ENCODE peak calls at places on chromosomes 1 and 21, in five cellular contexts. W, L, U, T and G are unnamed samples.

GRCh38 chr1:173863224-173864151 is 4.3 kb downstream of the GAS5 start:
- DNase-seq in L (no peak), W (no peak), T (no peak), U (no peak), G (no peak)

GRCh38 chr1:219155140-219155539 is 18.5 kb upstream of the LYPLAL1 start:
- DNase-seq in U (no peak), T (no peak), L (no peak), W (no peak), G (no peak)

GRCh38 chr21:38810034-38810825 is 4.5 kb downstream of the ETS2 start:
- DNase-seq in W (no peak), U (no peak), T (no peak), L (no peak), G (no peak)

GRCh38 chr1:175132456-175132855 is 60.1 kb downstream of the KIAA0040 start:
- DNase-seq in T (no peak), W (no peak), L (no peak), U (no peak), G (no peak)

GRCh38 chr1:88302843-88303486 is 381.1 kb upstream of the PKN2 start:
- DNase-seq in U (no peak), L (no peak), T (no peak), W (no peak), G (no peak)

GRCh38 chr1:5904551-5904950 is 87.7 kb downstream of the NPHP4 start:
- DNase-seq in U (no peak), T (no peak), W (no peak), L (peak), G (no peak)

GRCh38 chr1:218101409-218101808 is 183.7 kb upstream of the RRP15 start:
- DNase-seq in W (no peak), U (no peak), T (no peak), L (no peak), G (no peak)

GRCh38 chr1:53733975-53734649 is 4.9 kb downstream of the GLIS1 start:
- DNase-seq in W (no peak), L (no peak), T (no peak), U (no peak), G (no peak)

GRCh38 chr1:53860967-53861411 is 22.9 kb upstream of the NDC1 start:
- DNase-seq in W (peak), L (no peak), T (no peak), U (peak), G (no peak)

GRCh38 chr1:210233495-210234253 is 1.1 kb downstream of the SERTAD4 start:
- DNase-seq in U (no peak), T (no peak), L (peak), W (no peak), G (peak)

GRCh38 chr1:185316163-185317033 is 645 bp downstream of the IVNS1ABP start:
- DNase-seq in W (no peak), T (peak), L (peak), U (peak), G (peak)

GRCh38 chr1:39110882-39111281 is 84.7 kb downstream of the NDUFS5 start:
- DNase-seq in L (no peak), U (no peak), W (no peak), T (no peak), G (no peak)

GRCh38 chr21:41973861-41974751 is 20.3 kb upstream of the C2CD2 start:
- DNase-seq in W (no peak), L (no peak), T (no peak), U (no peak), G (peak)

GRCh38 chr1:91944087-91944486 is 5.1 kb upstream of the BRDT start:
- DNase-seq in L (no peak), T (no peak), U (no peak), W (no peak), G (no peak)

GRCh38 chr1:16018749-16019515 is 1.1 kb upstream of the HSPB7 start:
- DNase-seq in U (no peak), L (no peak), T (no peak), W (no peak), G (no peak)

GRCh38 chr1:173502104-173502503 is 25.0 kb downstream of the PRDX6 start:
- DNase-seq in W (no peak), T (no peak), U (no peak), L (no peak), G (no peak)

GRCh38 chr21:30646904-30647303 is 4.2 kb downstream of the KRTAP20-3 start:
- DNase-seq in W (no peak), L (no peak), T (no peak), U (no peak), G (no peak)

GRCh38 chr1:109020693-109021092 is 21.2 kb downstream of the WDR47 start:
- DNase-seq in U (no peak), T (no peak), W (no peak), L (no peak), G (no peak)

GRCh38 chr1:43306688-43307457 is 6.1 kb downstream of the TIE1 start:
- DNase-seq in U (no peak), L (peak), W (no peak), T (no peak), G (no peak)

GRCh38 chr1:246971969-246972368 is 35.9 kb downstream of the ZNF695 start:
- DNase-seq in L (no peak), W (no peak), T (no peak), U (no peak), G (no peak)

GRCh38 chr1:183840140-183840539 is 35.2 kb downstream of the RGL1 start:
- DNase-seq in T (no peak), U (no peak), W (no peak), L (no peak), G (no peak)

GRCh38 chr1:3105167-3105863 is 36.3 kb downstream of the PRDM16 start:
- DNase-seq in T (no peak), W (peak), U (no peak), L (no peak), G (no peak)

GRCh38 chr1:3774503-3775247 is 2.1 kb downstream of the SMIM1 start:
- DNase-seq in T (no peak), L (no peak), U (no peak), W (no peak), G (no peak)

GRCh38 chr21:25837545-25838263 is 102.9 kb downstream of the GABPA start:
- DNase-seq in T (no peak), U (no peak), W (no peak), L (no peak), G (no peak)

GRCh38 chr1:92736395-92736794 is 48.5 kb downstream of the EVI5 start:
- DNase-seq in U (no peak), T (no peak), L (no peak), W (no peak), G (no peak)

GRCh38 chr1:26278835-26279597 is 870 bp upstream of the SH3BGRL3 start:
- DNase-seq in L (peak), U (no peak), W (no peak), T (no peak), G (no peak)

GRCh38 chr1:114458208-114458777 is 52.7 kb downstream of the TRIM33 start:
- DNase-seq in L (no peak), T (no peak), U (no peak), W (no peak), G (no peak)

GRCh38 chr1:23370270-23370743 is 671 bp upstream of the ZNF436 start:
- DNase-seq in T (no peak), U (no peak), W (no peak), L (no peak), G (no peak)

GRCh38 chr21:30579351-30579750 is 10.8 kb downstream of the KRTAP22-2 start:
- DNase-seq in T (no peak), U (no peak), L (no peak), W (no peak), G (no peak)